ENCODE peak calls at places on chromosome 13, in four cellular contexts. C is HL-60, B is K562, L is GM12878. N is an unnamed sample.
A peak's percentile ranks its signal among the peaks of the same experiment; 100 is the strongest.

GRCh38 chr13:103100795-103101194 is 34.6 kb upstream of the SLC10A2 start:
- DNase-seq in C (no peak), B (no peak), L (no peak), N (no peak)

GRCh38 chr13:95099541-95099940 is 201.7 kb downstream of the ABCC4 start:
- DNase-seq in C (no peak), B (no peak), L (no peak), N (no peak)

GRCh38 chr13:97068964-97069815 is 74.9 kb upstream of the OXGR1 start:
- DNase-seq in C (no peak), B (no peak), L (no peak), N (no peak)

GRCh38 chr13:35600137-35600536 is 123.6 kb upstream of the MAB21L1 start:
- DNase-seq in C (no peak), B (no peak), L (no peak), N (no peak)

GRCh38 chr13:24540236-24541126 is 27.9 kb upstream of the PARP4 start:
- DNase-seq in C (no peak), B (peak; percentile 32), L (no peak), N (peak; percentile 13)

GRCh38 chr13:93270769-93271753 is 44.5 kb downstream of the GPC6 start:
- DNase-seq in C (no peak), B (no peak), L (no peak), N (no peak)

GRCh38 chr13:94305463-94305862 is 174.0 kb downstream of the DCT start:
- DNase-seq in C (no peak), B (no peak), L (no peak), N (no peak)

GRCh38 chr13:20942938-20943518 is 40.5 kb upstream of the XPO4 start:
- DNase-seq in C (no peak), B (no peak), L (no peak), N (no peak)

GRCh38 chr13:78602561-78603239 is 652 bp downstream of the POU4F1 start:
- DNase-seq in C (peak; percentile 21), B (peak; percentile 17), L (no peak), N (no peak)

GRCh38 chr13:69903081-69903480 is 204.5 kb upstream of the ATXN8OS start:
- DNase-seq in C (no peak), B (no peak), L (no peak), N (no peak)

GRCh38 chr13:110714798-110715394 is 1.4 kb downstream of the ING1 start:
- DNase-seq in C (no peak), B (no peak), L (no peak), N (no peak)

GRCh38 chr13:98108330-98108729 is 34.6 kb upstream of the FARP1 start:
- DNase-seq in C (no peak), B (no peak), L (no peak), N (no peak)

DNA sequence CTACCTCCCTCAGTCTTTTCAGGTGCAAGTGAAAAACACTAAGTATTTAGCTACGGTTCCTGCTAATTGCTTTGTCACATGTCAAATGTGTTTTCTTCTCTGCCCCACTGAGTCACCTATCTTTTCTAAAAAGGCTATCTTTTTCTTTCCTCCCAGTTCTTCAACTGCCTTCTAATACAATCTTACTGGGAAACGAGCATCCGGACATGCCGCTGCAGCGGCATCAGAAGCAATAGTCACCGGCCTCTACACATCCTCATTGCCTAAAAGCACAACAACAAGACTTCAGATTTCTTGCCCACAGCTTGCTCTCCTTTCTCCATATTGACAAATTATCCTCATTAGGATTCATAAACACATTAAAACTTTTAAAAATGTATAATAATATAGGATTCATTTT is 1.2 kb downstream of the PCDH9 start:
- DNase-seq in C (no peak), B (no peak), L (no peak), N (no peak)
- TF ChIP-seq SPI1 in C (no peak), B (no peak), L (no peak), N (no peak)

GRCh38 chr13:71661921-71662320 is 205.1 kb downstream of the DACH1 start:
- DNase-seq in C (no peak), B (no peak), L (no peak), N (no peak)
- TF ChIP-seq POLR2AphosphoS5 in C (no peak), B (no peak), L (no peak), N (no peak)

GRCh38 chr13:83753912-83754624 is 128.2 kb downstream of the SLITRK1 start:
- DNase-seq in C (no peak), B (no peak), L (no peak), N (no peak)

DNA sequence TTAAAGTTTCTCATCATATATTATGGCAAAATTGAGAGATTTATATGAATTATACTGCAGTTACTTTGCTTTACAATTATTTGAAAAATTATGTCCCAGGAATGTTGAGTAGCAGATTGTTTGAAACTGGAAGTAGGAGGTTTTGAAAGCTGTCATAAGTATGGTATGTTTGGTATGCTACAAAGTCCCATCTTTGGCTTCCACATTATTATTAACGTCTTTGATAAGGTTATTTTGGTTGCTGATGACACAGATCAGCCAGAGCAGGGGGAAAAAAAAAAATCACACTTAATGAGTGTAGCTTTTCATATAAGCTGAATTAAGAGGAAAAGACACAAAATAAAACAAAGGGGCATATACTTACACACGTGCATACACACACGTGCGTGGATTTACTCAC is 130.1 kb downstream of the SLITRK1 start:
- DNase-seq in C (no peak), B (no peak), L (no peak), N (no peak)
- TF ChIP-seq SPI1 in C (no peak), B (no peak), L (no peak), N (no peak)

GRCh38 chr13:30865131-30866009 is 40.7 kb upstream of the MEDAG start:
- DNase-seq in C (peak; percentile 45), B (peak; percentile 53), L (no peak), N (peak; percentile 65)
- TF ChIP-seq POLR2AphosphoS5 in C (no peak), B (no peak), L (no peak), N (no peak)

GRCh38 chr13:60398949-60399589 is 2.0 kb downstream of the TDRD3 start:
- DNase-seq in C (no peak), B (peak; percentile 32), L (no peak), N (no peak)
- TF ChIP-seq SPI1 in C (no peak), B (peak; percentile 23), L (no peak), N (no peak)